ENCODE peak calls at places on chromosome 16, in seven cellular contexts. J, C, M, N, P, B and U are unnamed samples.

GRCh38 chr16:5070431-5071186 is 1.0 kb upstream of the ALG1 start:
- DNase-seq in B (no peak), J (no peak), M (no peak), N (no peak), C (no peak), P (no peak), U (no peak)

GRCh38 chr16:59394526-59394925 is 660.4 kb upstream of the GOT2 start:
- DNase-seq in J (no peak), P (no peak), C (no peak), B (no peak), N (no peak), M (no peak), U (no peak)

GRCh38 chr16:70250748-70251650 is 741 bp downstream of the EXOSC6 start:
- DNase-seq in J (no peak), B (no peak), C (peak), P (no peak), M (peak), N (no peak), U (peak)

GRCh38 chr16:84660973-84661372 is 12.7 kb downstream of the KLHL36 start:
- DNase-seq in P (no peak), M (no peak), J (no peak), N (no peak), B (no peak), C (no peak), U (no peak)

GRCh38 chr16:69404275-69404805 is 18.5 kb upstream of the TERF2 start:
- DNase-seq in B (no peak), P (no peak), N (no peak), M (no peak), C (no peak), J (no peak), U (no peak)

GRCh38 chr16:22347100-22347820 is 27.2 kb downstream of the CDR2 start:
- DNase-seq in M (no peak), P (no peak), N (no peak), B (no peak), C (no peak), J (no peak), U (no peak)

GRCh38 chr16:64864232-64864803 is 257.5 kb downstream of the CDH11 start:
- DNase-seq in N (no peak), B (no peak), J (no peak), C (no peak), P (no peak), M (no peak), U (no peak)

GRCh38 chr16:27539636-27540035 is 10.1 kb downstream of the GTF3C1 start:
- DNase-seq in P (no peak), J (no peak), N (no peak), M (no peak), C (no peak), B (no peak), U (no peak)

GRCh38 chr16:3095869-3096268 is 3.2 kb downstream of the ZSCAN10 start:
- DNase-seq in N (no peak), C (peak), J (peak), P (peak), M (peak), B (no peak), U (no peak)

GRCh38 chr16:57628008-57628781 is at the start of gene ADGRG1:
- DNase-seq in J (peak), M (no peak), C (no peak), N (peak), P (no peak), B (no peak), U (peak)

GRCh38 chr16:80150978-80151705 is 389.7 kb upstream of the DYNLRB2 start:
- DNase-seq in C (no peak), P (no peak), B (no peak), M (no peak), N (no peak), J (no peak), U (no peak)

GRCh38 chr16:79949417-79949816 is 348.9 kb upstream of the MAF start:
- DNase-seq in N (no peak), B (no peak), J (no peak), M (no peak), P (no peak), C (no peak), U (no peak)

GRCh38 chr16:54503011-54503410 is 216.4 kb upstream of the IRX3 start:
- DNase-seq in M (no peak), C (no peak), P (no peak), B (no peak), N (no peak), J (no peak), U (no peak)

GRCh38 chr16:50611332-50611934 is 63.2 kb downstream of the NKD1 start:
- DNase-seq in M (no peak), C (peak), J (no peak), N (no peak), P (no peak), B (no peak), U (no peak)

GRCh38 chr16:57591870-57592485 is 36.5 kb upstream of the ADGRG1 start:
- DNase-seq in B (no peak), N (no peak), J (no peak), P (no peak), C (no peak), M (no peak), U (no peak)

GRCh38 chr16:70740919-70741778 is 55.3 kb upstream of the MTSS2 start:
- DNase-seq in M (no peak), N (no peak), C (no peak), B (no peak), J (no peak), P (no peak), U (no peak)

GRCh38 chr16:21666772-21667171 is 3.0 kb downstream of the OTOA start:
- DNase-seq in M (no peak), C (no peak), B (no peak), J (no peak), P (no peak), N (no peak), U (peak)

GRCh38 chr16:12685806-12686205 is 117.9 kb downstream of the CPPED1 start:
- DNase-seq in B (no peak), J (no peak), M (no peak), N (no peak), C (peak), P (no peak), U (no peak)

GRCh38 chr16:25734473-25735100 is 42.8 kb downstream of the HS3ST4 start:
- DNase-seq in B (no peak), J (no peak), P (no peak), M (no peak), C (no peak), N (no peak), U (no peak)

GRCh38 chr16:67661864-67662652 is 1.3 kb downstream of the PARD6A start:
- DNase-seq in P (no peak), B (no peak), N (peak), C (no peak), M (no peak), J (no peak), U (no peak)